ENCODE peak calls at places on chromosomes 11 and 22, in four cellular contexts. N is EH; B is stimulated activated CD4-positive, alpha-beta T cell treated with anti-CD3 and anti-CD28 coated beads, Interleukin-1b, Interleukin-23, amount 100 ng/mL, for 24 hours; P is A549. J is an unnamed sample.

GRCh38 chr11:59841514-59841913 is 3.8 kb downstream of the CBLIF start:
- DNase-seq in P (no peak), B (no peak), N (no peak), J (no peak)

GRCh38 chr22:35971418-35972119 is 57.1 kb downstream of the RBFOX2 start:
- DNase-seq in N (peak; percentile 96), P (no peak), B (no peak), J (peak; percentile 94)

GRCh38 chr11:41921991-41922390 is 462.5 kb upstream of the LRRC4C start:
- DNase-seq in B (no peak), N (no peak), P (no peak), J (no peak)

GRCh38 chr11:122717264-122717867 is 61.8 kb downstream of the UBASH3B start:
- DNase-seq in B (no peak), P (no peak), N (no peak), J (no peak)

GRCh38 chr11:115606223-115607220 is 102.3 kb upstream of the CADM1 start:
- DNase-seq in N (peak; percentile 45), B (no peak), P (no peak), J (peak; percentile 75)

GRCh38 chr11:86954288-86955110 is 696 bp downstream of the FZD4 start:
- DNase-seq in N (peak; percentile 33), P (peak; percentile 33), B (no peak), J (peak; percentile 57)

GRCh38 chr22:47299879-47300697 is 537.6 kb downstream of the TBC1D22A start:
- DNase-seq in N (no peak), P (no peak), B (no peak), J (no peak)

GRCh38 chr11:3865388-3866193 is 10.1 kb downstream of the STIM1 start:
- DNase-seq in B (no peak), N (peak; percentile 77), P (no peak), J (peak; percentile 63)

GRCh38 chr11:57751676-57752253 is at the start of gene BTBD18:
- DNase-seq in P (peak; percentile 57), B (no peak), N (peak; percentile 57), J (peak; percentile 72)

GRCh38 chr11:2376751-2377451 is at the start of gene CD81:
- DNase-seq in B (peak; percentile 52), N (peak; percentile 47), P (peak; percentile 32), J (peak; percentile 82)

GRCh38 chr11:66126064-66126463 is 56.0 kb downstream of the PACS1 start:
- DNase-seq in B (no peak), P (no peak), N (no peak), J (no peak)

GRCh38 chr11:96122601-96123044 is 198.7 kb upstream of the MTMR2 start:
- DNase-seq in B (no peak), N (peak; percentile 74), P (no peak), J (peak; percentile 66)

GRCh38 chr22:28442951-28443876 is 236.4 kb downstream of the TTC28 start:
- DNase-seq in P (no peak), B (peak; percentile 1), N (peak; percentile 80), J (peak; percentile 83)

GRCh38 chr11:15176646-15177163 is 62.0 kb downstream of the INSC start:
- DNase-seq in N (no peak), P (no peak), B (no peak), J (no peak)

GRCh38 chr11:76609736-76610370 is 60.7 kb downstream of the LRRC32 start:
- DNase-seq in P (no peak), N (no peak), B (no peak), J (no peak)

GRCh38 chr11:7677071-7677470 is 3.8 kb upstream of the CYB5R2 start:
- DNase-seq in P (no peak), B (no peak), N (peak; percentile 94), J (peak; percentile 73)

GRCh38 chr22:39719559-39720450 is 149.3 kb downstream of the CACNA1I start:
- DNase-seq in B (no peak), N (no peak), P (no peak), J (no peak)

GRCh38 chr22:49770454-49771265 is 57.0 kb downstream of the BRD1 start:
- DNase-seq in N (no peak), P (no peak), B (no peak), J (no peak)

GRCh38 chr22:38833061-38833460 is 10.8 kb downstream of the NPTXR start:
- DNase-seq in P (no peak), N (no peak), B (no peak), J (no peak)

GRCh38 chr22:43743131-43743530 is 69.0 kb downstream of the EFCAB6 start:
- DNase-seq in B (no peak), P (no peak), N (no peak), J (no peak)

GRCh38 chr11:82960000-82960778 is 58.7 kb downstream of the DDIAS start:
- DNase-seq in P (no peak), N (no peak), B (no peak), J (no peak)

GRCh38 chr11:18371279-18371678 is 23.1 kb upstream of the LDHA start:
- DNase-seq in B (no peak), N (no peak), P (no peak), J (no peak)

GRCh38 chr11:122261546-122261945 is 145.5 kb upstream of the BLID start:
- DNase-seq in P (no peak), B (no peak), N (no peak), J (no peak)

GRCh38 chr11:33417121-33417520 is 159.9 kb downstream of the HIPK3 start:
- DNase-seq in P (no peak), B (no peak), N (no peak), J (no peak)

GRCh38 chr11:120931057-120931779 is 92.7 kb upstream of the TBCEL start:
- DNase-seq in P (no peak), N (no peak), B (no peak), J (no peak)

GRCh38 chr11:65854871-65855837 is 2.8 kb downstream of the CFL1 start:
- DNase-seq in B (no peak), N (no peak), P (no peak), J (no peak)

GRCh38 chr11:119995730-119996491 is 142.0 kb downstream of the TRIM29 start:
- DNase-seq in P (no peak), B (no peak), N (no peak), J (no peak)

GRCh38 chr11:77250881-77251640 is 50.4 kb downstream of the GDPD4 start:
- DNase-seq in P (no peak), B (no peak), N (peak; percentile 71), J (no peak)

GRCh38 chr22:29000225-29000556 is 61.4 kb downstream of the C22orf31 start:
- DNase-seq in P (no peak), B (no peak), N (no peak), J (no peak)

GRCh38 chr11:132784441-132784840 is 747.9 kb downstream of the OPCML start:
- DNase-seq in P (no peak), B (no peak), N (peak; percentile 48), J (peak; percentile 7)

GRCh38 chr11:76073716-76074115 is 132.6 kb downstream of the WNT11 start:
- DNase-seq in P (no peak), N (peak; percentile 73), B (no peak), J (peak; percentile 91)

GRCh38 chr22:23183107-23183698 is 2.9 kb downstream of the BCR start:
- DNase-seq in B (no peak), P (no peak), N (peak; percentile 62), J (peak; percentile 55)

GRCh38 chr22:49307870-49308269 is 519.8 kb downstream of the BRD1 start:
- DNase-seq in P (no peak), N (no peak), B (no peak), J (no peak)